ENCODE peak calls at places on chromosomes 1 and 21, in six cellular contexts. X is mesenchymal stem cell, I is H9, U is IMR-90, D is neuronal stem cell, G is H1. P is an unnamed sample.

GRCh38 chr1:191912517-191912916 is 245.7 kb upstream of the RGS18 start:
- DNase-seq in X (no peak), I (no peak), U (no peak), D (no peak), G (no peak), P (no peak)

GRCh38 chr21:37861561-37861960 is 54.7 kb downstream of the KCNJ6 start:
- DNase-seq in X (no peak), I (no peak), U (no peak), D (no peak), G (peak), P (no peak)

GRCh38 chr1:37073752-37074151 is 39.4 kb upstream of the GRIK3 start:
- DNase-seq in X (no peak), I (no peak), U (no peak), D (no peak), G (no peak), P (no peak)

GRCh38 chr1:90220941-90221693 is 226.2 kb downstream of the ZNF326 start:
- DNase-seq in X (no peak), I (no peak), U (no peak), D (no peak), G (no peak), P (no peak)

GRCh38 chr1:58529288-58529687 is 17.2 kb downstream of the OMA1 start:
- DNase-seq in X (no peak), I (no peak), U (no peak), D (no peak), G (no peak), P (no peak)

GRCh38 chr1:115306146-115306545 is 31.9 kb downstream of the NGF start:
- DNase-seq in X (no peak), I (no peak), U (peak), D (no peak), G (no peak), P (no peak)

GRCh38 chr21:46065215-46065992 is 32.5 kb upstream of the COL6A2 start:
- DNase-seq in X (peak), I (peak), U (peak), D (no peak), G (no peak), P (peak)

GRCh38 chr1:125085720-125086591 is 3901.2 kb downstream of the SRGAP2C start:
- DNase-seq in X (no peak), I (no peak), U (no peak), D (no peak), G (no peak), P (no peak)

GRCh38 chr1:57072775-57073174 is 107.0 kb upstream of the C8B start:
- DNase-seq in X (no peak), I (peak), U (no peak), D (no peak), G (peak), P (no peak)

GRCh38 chr1:218957971-218958370 is 215.7 kb upstream of the LYPLAL1 start:
- DNase-seq in X (no peak), I (no peak), U (no peak), D (no peak), G (no peak), P (no peak)
- H2AFZ ChIP-seq in X (no peak), I (no peak), U (no peak), D (peak), G (no peak), P (no peak)

DNA sequence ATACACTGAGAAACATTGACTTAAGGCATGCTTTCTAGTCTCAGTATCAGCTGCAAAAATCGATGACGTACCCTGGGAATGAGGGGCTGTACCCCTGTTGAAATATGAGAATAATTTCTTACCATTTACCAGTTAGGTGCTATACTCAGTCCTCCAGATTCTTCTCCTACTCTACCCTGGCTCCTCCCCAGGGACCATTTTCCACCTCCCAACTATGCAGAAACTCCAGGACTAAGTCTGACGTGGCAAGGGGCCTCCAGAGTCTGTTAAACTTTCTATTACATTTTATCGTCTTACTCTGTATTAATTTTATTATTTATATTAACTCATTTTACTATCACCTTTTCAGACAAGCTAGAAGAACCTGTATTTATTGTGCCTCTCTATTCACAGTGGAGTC is 124.3 kb downstream of the CYYR1 start:
- DNase-seq in X (no peak), I (no peak), U (no peak), D (no peak), G (no peak), P (no peak)
- H2BK120ac ChIP-seq in X (no peak), I (no peak), U (no peak), D (no peak), G (no peak), P (no peak)

GRCh38 chr1:190323530-190323929 is 154.1 kb downstream of the BRINP3 start:
- DNase-seq in X (no peak), I (no peak), U (no peak), D (no peak), G (no peak), P (no peak)

GRCh38 chr1:190328361-190328760 is 149.3 kb downstream of the BRINP3 start:
- DNase-seq in X (no peak), I (no peak), U (peak), D (no peak), G (no peak), P (no peak)

GRCh38 chr1:190328871-190329270 is 148.8 kb downstream of the BRINP3 start:
- DNase-seq in X (no peak), I (no peak), U (no peak), D (no peak), G (no peak), P (no peak)
- H2AFZ ChIP-seq in X (no peak), I (no peak), U (no peak), D (no peak), G (no peak), P (no peak)

DNA sequence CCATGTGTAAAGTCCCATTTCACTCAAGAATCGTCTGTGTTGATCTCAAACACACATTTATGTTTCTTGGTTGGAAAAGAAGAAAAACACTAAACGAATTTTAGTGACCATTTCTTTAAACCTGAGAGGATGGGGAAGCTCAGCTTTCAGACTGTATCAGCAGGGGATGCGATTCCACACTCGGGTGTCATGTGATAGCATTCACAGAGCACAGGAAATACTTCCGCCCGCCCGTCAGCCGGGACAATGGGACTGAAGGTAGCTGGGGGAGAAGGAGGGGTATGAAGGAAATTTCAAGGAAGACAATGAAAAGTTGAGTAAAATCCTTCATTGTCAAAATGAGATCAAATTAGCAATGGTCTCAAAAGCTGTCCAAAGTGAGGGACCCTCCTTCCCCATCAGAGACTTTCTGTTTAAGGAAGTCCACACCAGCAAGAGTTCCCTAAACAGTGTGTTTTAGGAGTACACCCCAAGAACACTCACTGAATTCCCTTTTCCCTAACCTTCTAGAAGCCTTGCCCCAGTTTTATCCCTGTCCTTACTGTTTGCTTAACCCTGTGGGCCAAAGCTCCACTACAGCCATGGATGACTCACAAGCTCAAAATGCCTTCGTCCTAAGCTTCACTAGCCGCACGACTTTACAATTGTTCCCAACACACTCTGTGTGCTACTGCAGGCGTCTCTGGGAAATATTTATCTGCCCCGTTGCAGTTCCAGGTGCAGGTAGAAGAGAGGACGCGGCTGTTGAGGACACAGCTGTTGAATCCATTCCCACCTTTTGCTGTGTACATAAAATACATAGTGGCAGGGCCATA is 51.4 kb upstream of the SIM2 start:
- DNase-seq in X (peak), I (peak), U (peak), D (no peak), G (no peak), P (peak)
- H2BK120ac ChIP-seq in X (no peak), I (no peak), U (peak), D (no peak), G (peak), P (no peak)

DNA sequence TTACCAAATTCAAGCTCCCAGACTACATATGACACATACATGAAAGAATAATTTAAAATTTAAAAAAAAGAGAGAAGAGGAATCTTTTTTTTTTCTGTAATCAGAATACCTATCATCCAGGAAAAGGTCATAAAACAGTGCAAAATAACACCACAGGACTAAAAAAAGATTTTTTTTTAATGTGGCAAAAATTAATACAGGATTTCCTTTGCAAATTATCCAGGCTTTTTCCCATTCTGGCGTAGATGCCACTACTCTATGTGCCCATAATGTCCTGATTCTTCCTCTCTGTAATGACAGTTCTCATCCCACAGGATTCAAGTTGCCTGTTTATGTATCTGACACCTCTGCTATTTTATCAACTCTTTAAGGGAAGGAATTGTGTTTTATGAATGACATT is 429.6 kb downstream of the SMYD3 start:
- DNase-seq in X (no peak), I (no peak), U (no peak), D (no peak), G (no peak), P (no peak)
- H2AFZ ChIP-seq in X (no peak), I (no peak), U (no peak), D (no peak), G (no peak), P (no peak)

GRCh38 chr1:52602328-52603300 is at the start of gene GPX7:
- DNase-seq in X (peak), I (peak), U (peak), D (no peak), G (peak), P (peak)
- H2BK120ac ChIP-seq in X (peak), I (no peak), U (peak), D (no peak), G (no peak), P (peak)

DNA sequence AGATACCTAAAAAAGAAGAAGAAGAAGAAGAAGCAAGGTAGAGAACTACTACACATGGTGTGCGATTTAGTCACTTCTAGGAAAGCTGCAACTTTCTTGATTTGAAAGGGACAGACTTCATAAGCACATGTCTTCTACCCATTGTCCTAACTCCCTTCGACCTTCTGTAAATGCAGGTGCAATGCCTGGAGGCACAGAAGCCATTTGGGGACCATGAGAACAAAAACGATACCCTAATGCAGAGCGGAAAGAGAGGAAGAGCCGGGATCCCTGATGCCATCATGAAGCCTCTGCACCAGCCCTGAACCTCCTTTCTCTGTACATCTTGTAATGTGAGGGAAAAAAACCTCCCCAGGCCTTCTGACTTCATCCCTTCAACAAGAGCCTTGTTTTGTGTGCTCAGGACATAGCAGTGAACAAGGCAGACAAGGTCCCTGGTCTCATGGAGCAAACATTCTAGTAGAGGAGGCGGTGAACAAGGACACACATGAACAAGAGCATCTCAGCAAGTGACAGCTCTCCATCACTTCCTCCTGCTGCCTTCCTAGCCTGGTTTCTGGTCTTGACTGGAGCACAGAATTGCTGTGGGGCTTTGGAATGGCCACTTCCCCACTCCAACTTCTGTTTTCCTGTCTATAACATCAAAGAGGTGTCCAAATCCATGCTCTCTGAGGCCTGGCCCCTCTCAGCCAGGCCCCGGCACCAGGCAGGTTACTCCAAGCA is 5.5 kb upstream of the LAPTM5 start:
- DNase-seq in X (no peak), I (no peak), U (no peak), D (no peak), G (no peak), P (no peak)
- H2AFZ ChIP-seq in X (no peak), I (no peak), U (peak), D (peak), G (no peak), P (no peak)

DNA sequence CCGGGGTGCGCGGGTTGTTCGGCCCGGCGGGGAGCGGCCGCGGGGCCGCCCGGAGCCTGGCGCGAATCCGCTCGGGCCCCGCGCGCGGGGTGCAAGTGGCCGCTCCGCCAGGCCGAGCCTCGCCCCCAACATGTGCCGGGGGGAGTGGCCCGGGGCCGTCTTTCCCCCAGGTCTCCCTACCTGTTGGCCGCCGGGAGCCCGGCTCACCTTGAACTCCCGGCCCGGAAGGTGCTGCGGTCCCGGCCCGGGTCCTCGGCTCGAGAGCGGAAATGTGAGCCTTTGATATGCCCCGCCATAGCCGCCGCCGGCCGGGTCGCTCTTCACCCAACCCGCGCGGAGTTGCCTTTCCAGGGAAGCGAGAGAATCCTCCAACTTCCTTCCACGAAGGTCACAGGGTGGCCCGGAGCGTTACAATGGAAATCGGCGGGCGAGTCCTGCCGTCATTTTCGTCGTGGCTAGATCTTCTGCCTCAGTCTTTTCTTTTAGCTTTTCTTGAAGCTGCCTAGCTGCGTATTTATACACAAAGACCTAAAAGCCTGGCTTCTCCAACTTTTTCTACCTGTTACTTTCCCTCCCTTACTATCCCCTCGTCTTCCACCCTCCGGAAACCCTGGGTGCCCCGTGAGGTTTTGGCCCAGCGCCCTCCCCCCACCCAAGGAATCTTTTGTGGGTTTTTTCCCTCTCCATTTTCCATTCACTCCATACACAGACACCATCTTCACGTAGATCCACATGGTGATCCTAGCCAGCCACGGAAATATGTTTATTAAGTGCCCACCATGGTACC is 856 bp downstream of the PTGFRN start:
- DNase-seq in X (peak), I (peak), U (no peak), D (no peak), G (peak), P (peak)
- H2BK120ac ChIP-seq in X (no peak), I (no peak), U (no peak), D (no peak), G (no peak), P (peak)

DNA sequence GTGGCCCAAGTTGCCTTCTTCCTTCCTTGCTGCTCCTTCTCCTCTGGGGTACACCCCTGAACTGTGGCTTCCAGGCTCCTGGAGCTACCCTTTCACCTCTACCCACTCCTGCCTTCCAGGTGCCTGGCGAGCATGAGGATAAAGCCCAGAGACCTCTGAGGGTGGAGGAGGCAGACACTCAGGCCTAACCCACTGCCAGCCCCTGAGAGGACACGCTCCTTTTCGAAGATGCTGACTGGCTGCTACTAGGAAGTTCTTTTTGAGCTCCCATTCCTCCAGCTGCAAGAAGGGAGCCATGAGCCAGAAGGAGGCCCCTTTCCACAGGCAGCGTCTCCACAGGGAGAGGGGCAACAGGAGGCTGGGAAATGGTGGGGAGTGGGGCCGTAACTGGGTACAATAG is 15.6 kb downstream of the RHBG start:
- DNase-seq in X (no peak), I (no peak), U (no peak), D (no peak), G (no peak), P (no peak)
- H2AFZ ChIP-seq in X (no peak), I (no peak), U (peak), D (no peak), G (no peak), P (no peak)

P was measured in trophoblast cell.